ENCODE peak calls at places on chromosomes 3 and 15, in five cellular contexts. J is AG08395; D is activated CD8-positive, alpha-beta memory T cell treated with anti-CD3 and anti-CD28 coated beads for 24 hours; U is ovary; B is HuH-7. R is an unnamed sample.

GRCh38 chr3:11774296-11774877 is 72.3 kb downstream of the TAMM41 start:
- DNase-seq in B (peak; percentile 85), D (no peak), U (no peak), J (peak; percentile 78), R (peak; percentile 43)

GRCh38 chr15:48250640-48251076 is 44.6 kb downstream of the SLC12A1 start:
- DNase-seq in B (peak; percentile 23), D (no peak), U (peak; percentile 44), J (peak; percentile 62), R (peak; percentile 44)

GRCh38 chr15:73495171-73495570 is 52.2 kb downstream of the REC114 start:
- DNase-seq in U (no peak), B (no peak), D (no peak), J (no peak), R (no peak)

GRCh38 chr3:183822631-183823030 is 2.7 kb downstream of the MAP6D1 start:
- DNase-seq in D (peak; percentile 50), B (no peak), J (no peak), U (no peak), R (no peak)

GRCh38 chr3:124276163-124276862 is 284.4 kb upstream of the ROPN1 start:
- DNase-seq in J (no peak), D (no peak), B (no peak), U (no peak), R (no peak)

GRCh38 chr3:193720169-193720568 is 127.2 kb downstream of the OPA1 start:
- DNase-seq in D (no peak), J (no peak), U (no peak), B (no peak), R (no peak)

GRCh38 chr3:71510485-71510884 is 73.0 kb downstream of the FOXP1 start:
- DNase-seq in D (no peak), U (no peak), B (peak; percentile 12), J (peak; percentile 35), R (no peak)

GRCh38 chr3:50330330-50330729 is 2.3 kb upstream of the TUSC2 start:
- DNase-seq in B (no peak), U (no peak), D (no peak), J (no peak), R (no peak)

GRCh38 chr3:184539801-184540440 is 21.7 kb upstream of the EPHB3 start:
- DNase-seq in J (no peak), D (peak; percentile 24), B (no peak), U (no peak), R (no peak)

GRCh38 chr3:150673966-150674365 is 29.8 kb downstream of the ERICH6 start:
- DNase-seq in B (no peak), D (no peak), U (no peak), J (no peak), R (no peak)

GRCh38 chr3:134312873-134313838 is 61.1 kb downstream of the AMOTL2 start:
- DNase-seq in D (peak; percentile 54), J (peak; percentile 77), B (peak; percentile 88), U (peak; percentile 90), R (no peak)

GRCh38 chr15:42863572-42864239 is 56.9 kb downstream of the TTBK2 start:
- DNase-seq in J (no peak), B (no peak), D (no peak), U (no peak), R (no peak)

GRCh38 chr3:122011396-122011795 is 10.7 kb downstream of the ILDR1 start:
- DNase-seq in J (no peak), U (no peak), B (no peak), D (no peak), R (no peak)

GRCh38 chr3:177835008-177835407 is 637.7 kb upstream of the TBL1XR1 start:
- DNase-seq in B (no peak), D (no peak), J (peak; percentile 59), U (no peak), R (peak; percentile 91)

GRCh38 chr3:17412950-17413530 is 329.4 kb downstream of the TBC1D5 start:
- DNase-seq in D (no peak), J (peak; percentile 59), B (peak; percentile 30), U (no peak), R (peak; percentile 28)

GRCh38 chr3:127431066-127431465 is 143.2 kb upstream of the PRR20G start:
- DNase-seq in U (no peak), J (no peak), D (peak; percentile 9), B (no peak), R (no peak)

GRCh38 chr3:52176951-52177700 is 20.8 kb upstream of the ALAS1 start:
- DNase-seq in B (no peak), J (no peak), U (peak; percentile 17), D (no peak), R (no peak)

GRCh38 chr3:72535789-72536188 is 312.5 kb downstream of the SHQ1 start:
- DNase-seq in U (no peak), D (no peak), B (no peak), J (no peak), R (no peak)

GRCh38 chr3:159828542-159828943 is 160.1 kb upstream of the IL12A start:
- DNase-seq in U (no peak), J (peak; percentile 77), D (no peak), B (no peak), R (peak; percentile 47)

GRCh38 chr15:44657378-44657777 is 6.1 kb downstream of the SPG11 start:
- DNase-seq in J (no peak), D (no peak), U (no peak), B (no peak), R (no peak)

GRCh38 chr3:50617096-50617791 is at the start of gene MAPKAPK3:
- DNase-seq in U (no peak), B (peak; percentile 40), D (no peak), J (no peak), R (no peak)

GRCh38 chr3:100160516-100160915 is 46.2 kb upstream of the FILIP1L start:
- DNase-seq in D (no peak), U (no peak), J (no peak), B (no peak), R (no peak)

GRCh38 chr15:98597666-98598065 is 50.7 kb upstream of the IGF1R start:
- DNase-seq in U (no peak), D (no peak), B (no peak), J (no peak), R (no peak)

GRCh38 chr3:53630547-53630946 is 136.1 kb downstream of the CACNA1D start:
- DNase-seq in U (no peak), B (no peak), D (no peak), J (no peak), R (no peak)

GRCh38 chr15:29522373-29523276 is 253.0 kb upstream of the NSMCE3 start:
- DNase-seq in J (no peak), U (no peak), D (no peak), B (no peak), R (no peak)

GRCh38 chr3:46440531-46441294 is 24.0 kb downstream of the LTF start:
- DNase-seq in U (no peak), J (no peak), D (no peak), B (no peak), R (no peak)

GRCh38 chr3:62376906-62377865 is 3.8 kb upstream of the FEZF2 start:
- DNase-seq in J (no peak), U (no peak), B (no peak), D (no peak), R (no peak)

GRCh38 chr15:93837450-93837849 is 393.9 kb upstream of the MCTP2 start:
- DNase-seq in U (no peak), D (no peak), B (no peak), J (no peak), R (no peak)

GRCh38 chr3:30539214-30539613 is 67.2 kb upstream of the TGFBR2 start:
- DNase-seq in J (peak; percentile 2), D (no peak), U (no peak), B (no peak), R (no peak)

GRCh38 chr3:194322701-194323174 is 28.4 kb downstream of the CPN2 start:
- DNase-seq in D (no peak), J (peak; percentile 63), U (no peak), B (no peak), R (peak; percentile 31)

GRCh38 chr3:71356272-71356671 is 227.3 kb downstream of the FOXP1 start:
- DNase-seq in J (no peak), B (no peak), U (no peak), D (no peak), R (no peak)

GRCh38 chr3:111594205-111594604 is 941 bp downstream of the ZBED2 start:
- DNase-seq in B (no peak), U (no peak), D (no peak), J (peak; percentile 65), R (no peak)

GRCh38 chr15:39914977-39915376 is 5.1 kb downstream of the GPR176 start:
- DNase-seq in D (no peak), J (no peak), B (no peak), U (no peak), R (no peak)

GRCh38 chr3:12562451-12562850 is 5.6 kb downstream of the MKRN2 start:
- DNase-seq in B (no peak), D (no peak), J (no peak), U (no peak), R (no peak)

R was measured in GM04504.